ENCODE peak calls at places on chromosomes 5 and 9, in six cellular contexts. A is T-helper 2 cell, B is fibroblast of gingiva, N is GM10248, J is retina, T is mucosa of descending colon. X is an unnamed sample.

GRCh38 chr5:179243333-179243732 is 101.9 kb downstream of the ADAMTS2 start:
- DNase-seq in J (no peak), N (no peak), B (peak), T (no peak), A (peak), X (no peak)

GRCh38 chr5:175846332-175846731 is 25.0 kb upstream of the CPLX2 start:
- DNase-seq in B (no peak), A (no peak), J (no peak), N (no peak), T (no peak), X (no peak)

GRCh38 chr5:127561254-127561653 is 43.8 kb downstream of the PRRC1 start:
- DNase-seq in N (no peak), T (no peak), B (peak), A (no peak), J (no peak), X (no peak)

GRCh38 chr9:31839273-31839672 is 545.2 kb upstream of the ACO1 start:
- DNase-seq in T (no peak), B (no peak), A (peak), J (no peak), N (no peak), X (no peak)

GRCh38 chr5:57435701-57436134 is 46.9 kb downstream of the ACTBL2 start:
- DNase-seq in J (no peak), A (no peak), N (no peak), T (no peak), B (no peak), X (no peak)

GRCh38 chr5:132475531-132475930 is 15.0 kb downstream of the IRF1 start:
- DNase-seq in J (no peak), T (peak), N (no peak), B (no peak), A (no peak), X (no peak)

GRCh38 chr9:124392855-124393460 is 22.3 kb downstream of the PSMB7 start:
- DNase-seq in B (peak), T (no peak), J (no peak), N (no peak), A (peak), X (no peak)

GRCh38 chr9:97578846-97579245 is 54.3 kb downstream of the TSTD2 start:
- DNase-seq in A (no peak), B (no peak), J (no peak), T (no peak), N (no peak), X (peak)

GRCh38 chr5:61678966-61679365 is 346.9 kb downstream of the ZSWIM6 start:
- DNase-seq in T (peak), B (no peak), N (no peak), J (no peak), A (no peak), X (no peak)

GRCh38 chr5:112833971-112834370 is 27.1 kb upstream of the SRP19 start:
- DNase-seq in T (no peak), N (no peak), J (no peak), B (no peak), A (no peak), X (no peak)

GRCh38 chr5:74625742-74626241 is 14.7 kb downstream of the ENC1 start:
- DNase-seq in T (no peak), A (no peak), N (no peak), J (peak), B (no peak), X (no peak)

GRCh38 chr5:151023651-151024050 is 3.3 kb downstream of the GPX3 start:
- DNase-seq in A (no peak), N (no peak), T (peak), J (no peak), B (peak), X (peak)

GRCh38 chr9:81737871-81738507 is 48.6 kb upstream of the TLE1 start:
- DNase-seq in N (no peak), B (peak), A (no peak), T (no peak), J (no peak), X (no peak)

GRCh38 chr5:180648658-180649296 is 623 bp downstream of the FLT4 start:
- DNase-seq in B (no peak), T (no peak), A (no peak), N (no peak), J (peak), X (peak)

GRCh38 chr9:128159073-128159783 is 837 bp upstream of the BBLN start:
- DNase-seq in A (peak), T (peak), N (peak), B (no peak), J (no peak), X (no peak)

X was measured in left ventricle myocardium superior.